ENCODE peak calls at places on chromosomes 16 and 17, in six cellular contexts. One of them, this sample, is unnamed.

GRCh38 chr17:74152591-74153455 is 50.7 kb upstream of the RPL38 start:
- DNase-seq in occipital lobe: no peak
- DNase-seq in RWPE2: peak; percentile 41
- DNase-seq in HFFc6: no peak
- DNase-seq in HuH-7.5: no peak
- DNase-seq in fibroblast of mammary gland: no peak
- DNase-seq in this sample: no peak

GRCh38 chr17:38746004-38746892 is 1.9 kb downstream of the PCGF2 start:
- DNase-seq in occipital lobe: no peak
- DNase-seq in RWPE2: no peak
- DNase-seq in HFFc6: no peak
- DNase-seq in HuH-7.5: no peak
- DNase-seq in fibroblast of mammary gland: no peak
- DNase-seq in this sample: no peak

GRCh38 chr17:37107406-37108083 is 158.8 kb downstream of the AATF start:
- DNase-seq in RWPE2: no peak
- DNase-seq in HFFc6: no peak
- DNase-seq in occipital lobe: peak; percentile 62
- DNase-seq in fibroblast of mammary gland: peak; percentile 47
- DNase-seq in HuH-7.5: no peak
- DNase-seq in this sample: peak; percentile 37

GRCh38 chr16:62036101-62036806 is at the start of gene CDH8:
- DNase-seq in RWPE2: peak; percentile 56
- DNase-seq in HFFc6: no peak
- DNase-seq in HuH-7.5: no peak
- DNase-seq in occipital lobe: peak; percentile 43
- DNase-seq in fibroblast of mammary gland: no peak
- DNase-seq in this sample: peak; percentile 65

GRCh38 chr17:64016974-64017373 is 3.5 kb downstream of the ICAM2 start:
- DNase-seq in RWPE2: no peak
- DNase-seq in occipital lobe: no peak
- DNase-seq in HFFc6: no peak
- DNase-seq in fibroblast of mammary gland: no peak
- DNase-seq in HuH-7.5: no peak
- DNase-seq in this sample: no peak

GRCh38 chr17:60563743-60564142 is 36.2 kb upstream of the PPM1D start:
- DNase-seq in RWPE2: no peak
- DNase-seq in HuH-7.5: no peak
- DNase-seq in HFFc6: no peak
- DNase-seq in fibroblast of mammary gland: no peak
- DNase-seq in occipital lobe: no peak
- DNase-seq in this sample: no peak

GRCh38 chr17:35189291-35189690 is 4.9 kb downstream of the SLC35G3 start:
- DNase-seq in fibroblast of mammary gland: peak; percentile 45
- DNase-seq in HFFc6: no peak
- DNase-seq in RWPE2: no peak
- DNase-seq in HuH-7.5: no peak
- DNase-seq in occipital lobe: no peak
- DNase-seq in this sample: no peak

GRCh38 chr17:42361781-42362186 is 26.5 kb downstream of the STAT3 start:
- DNase-seq in RWPE2: no peak
- DNase-seq in HFFc6: no peak
- DNase-seq in HuH-7.5: no peak
- DNase-seq in occipital lobe: no peak
- DNase-seq in fibroblast of mammary gland: no peak
- DNase-seq in this sample: no peak

GRCh38 chr17:17021194-17021863 is 20.9 kb upstream of the MPRIP start:
- DNase-seq in occipital lobe: no peak
- DNase-seq in HuH-7.5: no peak
- DNase-seq in HFFc6: no peak
- DNase-seq in fibroblast of mammary gland: no peak
- DNase-seq in RWPE2: no peak
- DNase-seq in this sample: peak; percentile 57

GRCh38 chr17:596763-597644 is 117.6 kb downstream of the VPS53 start:
- DNase-seq in HFFc6: peak; percentile 70
- DNase-seq in fibroblast of mammary gland: peak; percentile 86
- DNase-seq in RWPE2: no peak
- DNase-seq in HuH-7.5: no peak
- DNase-seq in occipital lobe: no peak
- DNase-seq in this sample: no peak

This sample was measured in posterior cingulate gyrus.